ENCODE peak calls at places on chromosome 22, in ten cellular contexts. T, Q, A, V, K, L, W, I, M and N are unnamed samples.
A peak's percentile ranks its signal among the peaks of the same experiment; 100 is the strongest.

GRCh38 chr22:36828815-36829214 is 12.0 kb upstream of the PVALB start:
- DNase-seq in T (peak; percentile 37), Q (no peak), A (no peak), V (no peak), K (no peak), L (peak; percentile 32), W (no peak), I (no peak), M (no peak), N (no peak)

GRCh38 chr22:47619631-47620030 is 857.2 kb downstream of the TBC1D22A start:
- DNase-seq in T (no peak), Q (no peak), A (no peak), V (peak; percentile 53), K (no peak), L (no peak), W (no peak), I (no peak), M (no peak), N (no peak)

GRCh38 chr22:17807571-17808410 is 33.5 kb upstream of the BID start:
- DNase-seq in T (no peak), Q (no peak), A (no peak), V (no peak), K (peak; percentile 69), L (no peak), W (peak; percentile 83), I (no peak), M (no peak), N (peak; percentile 71)

GRCh38 chr22:36327922-36328551 is 59.7 kb downstream of the MYH9 start:
- DNase-seq in T (peak; percentile 68), Q (no peak), A (peak; percentile 34), V (peak; percentile 86), K (peak; percentile 85), L (no peak), W (no peak), I (peak; percentile 66), M (peak; percentile 59), N (peak; percentile 52)

GRCh38 chr22:27495325-27495724 is 306.2 kb downstream of the MN1 start:
- DNase-seq in T (no peak), Q (no peak), A (no peak), V (no peak), K (no peak), L (no peak), W (peak; percentile 16), I (no peak), M (no peak), N (no peak)

GRCh38 chr22:16969508-16970327 is 38.3 kb downstream of the GAB4 start:
- DNase-seq in T (no peak), Q (no peak), A (no peak), V (no peak), K (no peak), L (no peak), W (no peak), I (no peak), M (no peak), N (no peak)

GRCh38 chr22:36466258-36466657 is 15.2 kb downstream of the TXN2 start:
- DNase-seq in T (no peak), Q (no peak), A (no peak), V (no peak), K (no peak), L (no peak), W (peak; percentile 46), I (no peak), M (no peak), N (no peak)

GRCh38 chr22:26615830-26616435 is 1.9 kb downstream of the CRYBB1 start:
- DNase-seq in T (no peak), Q (no peak), A (no peak), V (no peak), K (no peak), L (no peak), W (no peak), I (no peak), M (no peak), N (no peak)

GRCh38 chr22:50674606-50675552 is 2.3 kb downstream of the SHANK3 start:
- DNase-seq in T (no peak), Q (no peak), A (no peak), V (no peak), K (no peak), L (peak; percentile 94), W (no peak), I (peak; percentile 56), M (peak; percentile 18), N (no peak)

GRCh38 chr22:46914916-46915894 is 152.8 kb downstream of the TBC1D22A start:
- DNase-seq in T (no peak), Q (no peak), A (no peak), V (no peak), K (no peak), L (no peak), W (no peak), I (no peak), M (no peak), N (no peak)

GRCh38 chr22:22248878-22249277 is 4.3 kb downstream of the VPREB1 start:
- DNase-seq in T (no peak), Q (no peak), A (no peak), V (no peak), K (no peak), L (no peak), W (no peak), I (no peak), M (no peak), N (no peak)

GRCh38 chr22:22802346-22802970 is 85.2 kb upstream of the IGLL5 start:
- DNase-seq in T (peak; percentile 55), Q (no peak), A (no peak), V (peak; percentile 13), K (no peak), L (peak; percentile 35), W (no peak), I (no peak), M (peak; percentile 52), N (no peak)

GRCh38 chr22:30383061-30383460 is 4.2 kb downstream of the RNF215 start:
- DNase-seq in T (no peak), Q (no peak), A (no peak), V (no peak), K (no peak), L (no peak), W (no peak), I (no peak), M (no peak), N (no peak)

GRCh38 chr22:49234459-49234858 is 593.2 kb downstream of the BRD1 start:
- DNase-seq in T (no peak), Q (no peak), A (no peak), V (peak; percentile 32), K (no peak), L (no peak), W (no peak), I (no peak), M (no peak), N (no peak)

GRCh38 chr22:25903294-25903693 is 161.3 kb downstream of the MYO18B start:
- DNase-seq in T (no peak), Q (no peak), A (no peak), V (no peak), K (no peak), L (peak; percentile 85), W (no peak), I (no peak), M (no peak), N (no peak)

GRCh38 chr22:32852346-32853251 is 51.1 kb downstream of the TIMP3 start:
- DNase-seq in T (no peak), Q (no peak), A (peak; percentile 40), V (peak; percentile 94), K (peak; percentile 46), L (no peak), W (peak; percentile 84), I (no peak), M (no peak), N (peak; percentile 94)
- H3K27ac ChIP-seq in T (no peak overlapping the region), Q (peak overlapping the region; percentile 51), A (peak overlapping the region; percentile 83), V (peak overlapping the region; percentile 96), K (no peak overlapping the region), L (no peak overlapping the region), W (no peak overlapping the region), I (no peak overlapping the region), M (no peak overlapping the region), N (peak overlapping the region; percentile 94)

DNA sequence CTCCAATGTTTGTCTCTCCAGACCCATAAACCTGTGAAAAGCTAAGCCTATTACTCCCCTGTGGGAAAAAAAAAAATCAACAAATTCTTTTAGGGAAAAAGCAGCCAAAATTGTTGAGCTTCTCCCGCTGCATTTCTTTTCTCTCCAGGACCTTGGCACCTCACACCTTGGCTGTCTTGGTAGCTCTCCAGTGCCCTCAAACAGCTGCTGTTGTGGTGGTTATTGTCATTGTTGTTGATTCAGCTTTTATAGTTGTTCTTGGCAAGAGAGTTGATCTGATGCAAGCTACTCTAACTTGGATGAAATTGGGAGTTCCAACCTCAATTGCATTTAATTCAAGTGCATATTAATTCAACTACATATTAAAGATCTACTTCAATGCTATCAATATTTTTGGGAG is 516.9 kb upstream of the LARGE1 start:
- DNase-seq in T (no peak), Q (no peak), A (no peak), V (no peak), K (no peak), L (no peak), W (no peak), I (no peak), M (no peak), N (no peak)
- H3K27ac ChIP-seq in T (no peak overlapping the region), Q (no peak overlapping the region), A (no peak overlapping the region), V (no peak overlapping the region), K (no peak overlapping the region), L (no peak overlapping the region), W (no peak overlapping the region), I (no peak overlapping the region), M (no peak overlapping the region), N (no peak overlapping the region)

DNA sequence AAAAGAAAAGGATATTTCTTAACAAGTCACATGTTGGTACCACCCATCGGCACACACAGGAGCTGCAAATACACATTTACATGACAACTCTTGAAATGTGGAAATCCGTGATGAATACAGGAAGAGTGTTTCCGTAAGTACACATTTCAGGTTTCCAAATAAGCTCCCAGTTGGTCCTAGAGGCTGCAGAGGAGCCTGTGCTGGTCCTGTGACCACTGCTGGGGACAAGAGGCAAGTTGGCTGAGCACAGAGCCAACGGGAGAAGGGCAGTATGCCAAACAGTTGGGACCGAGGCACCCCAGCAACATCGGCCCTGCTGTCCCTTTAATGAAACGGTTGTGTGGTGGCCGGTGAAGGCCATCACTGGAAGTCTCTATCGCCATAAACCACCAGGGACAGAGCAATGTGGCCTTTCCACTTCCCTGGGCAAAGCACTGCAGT is 38.5 kb upstream of the ARFGAP3 start:
- DNase-seq in T (no peak), Q (no peak), A (no peak), V (no peak), K (no peak), L (no peak), W (no peak), I (no peak), M (no peak), N (no peak)
- H3K27ac ChIP-seq in T (peak overlapping the region; percentile 8), Q (no peak overlapping the region), A (peak overlapping the region; percentile 5), V (peak overlapping the region; percentile 43), K (no peak overlapping the region), L (peak overlapping the region; percentile 55), W (peak overlapping the region; percentile 21), I (peak overlapping the region; percentile 96), M (peak overlapping the region; percentile 55), N (peak overlapping the region; percentile 75)

DNA sequence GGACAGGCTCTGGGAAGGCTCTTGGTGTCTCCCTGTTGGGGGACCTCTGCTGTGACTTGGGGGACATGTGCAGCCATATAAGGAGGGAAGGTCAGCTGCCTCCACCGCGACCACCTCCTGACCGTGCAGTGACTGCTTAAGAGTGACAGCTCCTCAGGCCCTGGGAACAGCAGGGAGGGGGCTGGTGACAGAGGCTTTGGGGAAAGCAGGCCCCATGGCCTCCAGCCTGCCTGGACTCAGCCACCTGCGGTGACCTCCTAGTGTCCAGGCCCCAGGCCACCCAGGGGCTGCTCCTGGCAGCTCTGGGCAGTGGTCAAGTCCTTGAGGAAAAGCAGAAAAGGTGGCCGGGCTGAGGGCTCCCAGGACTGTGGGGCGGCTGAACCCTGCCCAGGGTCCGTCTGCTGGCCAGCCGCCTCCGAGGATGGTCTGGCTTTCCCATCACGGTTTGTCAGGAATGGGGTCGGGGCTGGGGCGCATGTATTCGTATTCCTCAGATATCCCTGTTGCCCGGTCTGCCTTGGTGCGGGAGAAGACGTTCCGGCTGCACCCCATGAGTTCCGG is 96.8 kb downstream of the WNT7B start:
- DNase-seq in T (no peak), Q (no peak), A (no peak), V (peak; percentile 56), K (no peak), L (no peak), W (peak; percentile 23), I (no peak), M (no peak), N (peak; percentile 51)
- H3K27ac ChIP-seq in T (no peak overlapping the region), Q (peak overlapping the region; percentile 68), A (no peak overlapping the region), V (no peak overlapping the region), K (no peak overlapping the region), L (no peak overlapping the region), W (no peak overlapping the region), I (no peak overlapping the region), M (no peak overlapping the region), N (no peak overlapping the region)